ENCODE peak calls at places on chromosome 5, in seven cellular contexts. W is HS-5; G is stomach; D is HT1080; V is lung; M is stimulated activated CD8-positive, alpha-beta memory T cell treated with anti-CD3 and anti-CD28 coated beads, Interleukin-2, amount 100 ng/mL, for 48 hours; H is vagina. B is an unnamed sample.

GRCh38 chr5:150515446-150515845 is 7.5 kb downstream of the NDST1 start:
- DNase-seq in H (no peak), V (no peak), M (no peak), W (peak; percentile 90), G (no peak), D (peak; percentile 58), B (no peak)

GRCh38 chr5:169695919-169696490 is 58.9 kb downstream of the DOCK2 start:
- DNase-seq in V (no peak), W (peak; percentile 99), G (no peak), M (no peak), D (peak; percentile 100), H (no peak), B (no peak)

GRCh38 chr5:135230326-135230925 is 168.6 kb downstream of the MACROH2A1 start:
- DNase-seq in H (no peak), G (no peak), W (no peak), V (peak; percentile 69), D (peak; percentile 51), M (no peak), B (no peak)

GRCh38 chr5:39414429-39414828 is 10.4 kb downstream of the DAB2 start:
- DNase-seq in H (no peak), W (no peak), V (no peak), D (no peak), M (no peak), G (no peak), B (no peak)

GRCh38 chr5:158514353-158514960 is 585.3 kb downstream of the EBF1 start:
- DNase-seq in M (no peak), W (peak; percentile 88), G (no peak), H (no peak), V (no peak), D (peak; percentile 13), B (no peak)

GRCh38 chr5:113264061-113264460 is 170.7 kb downstream of the TSSK1B start:
- DNase-seq in H (no peak), W (no peak), M (no peak), D (no peak), V (no peak), G (no peak), B (no peak)

GRCh38 chr5:90613918-90614504 is 55.4 kb downstream of the ADGRV1 start:
- DNase-seq in H (no peak), V (no peak), G (no peak), W (no peak), M (no peak), D (peak; percentile 50), B (no peak)

GRCh38 chr5:3734621-3735020 is 139.0 kb downstream of the IRX1 start:
- DNase-seq in V (no peak), D (no peak), G (no peak), H (no peak), W (no peak), M (no peak), B (no peak)

GRCh38 chr5:146344155-146345118 is 5.8 kb downstream of the POU4F3 start:
- DNase-seq in W (no peak), G (no peak), H (no peak), M (no peak), V (no peak), D (no peak), B (no peak)

GRCh38 chr5:159133041-159133741 is 33.5 kb upstream of the EBF1 start:
- DNase-seq in W (peak; percentile 67), D (peak; percentile 70), H (no peak), G (no peak), M (no peak), V (no peak), B (no peak)

GRCh38 chr5:143931389-143931984 is 119.5 kb downstream of the HMHB1 start:
- DNase-seq in M (no peak), H (no peak), G (no peak), V (no peak), D (no peak), W (no peak), B (no peak)

GRCh38 chr5:160524827-160525226 is 103.2 kb downstream of the PTTG1 start:
- DNase-seq in H (no peak), M (no peak), D (no peak), W (no peak), V (no peak), G (no peak), B (no peak)

GRCh38 chr5:53256746-53257145 is 147.2 kb upstream of the MOCS2 start:
- DNase-seq in M (no peak), W (no peak), H (no peak), D (peak; percentile 59), V (no peak), G (no peak), B (no peak)

GRCh38 chr5:1153428-1153827 is 41.6 kb upstream of the SLC12A7 start:
- DNase-seq in H (no peak), M (no peak), V (no peak), W (no peak), D (no peak), G (no peak), B (no peak)

GRCh38 chr5:103908327-103909099 is 345.9 kb upstream of the NUDT12 start:
- DNase-seq in G (no peak), M (no peak), D (no peak), W (no peak), V (no peak), H (no peak), B (no peak)

GRCh38 chr5:168364738-168365550 is 73.5 kb downstream of the WWC1 start:
- DNase-seq in M (no peak), D (peak; percentile 56), W (no peak), V (peak; percentile 82), H (no peak), G (peak; percentile 56), B (no peak)

GRCh38 chr5:172647341-172648007 is 6.4 kb downstream of the NEURL1B start:
- DNase-seq in D (no peak), M (no peak), G (no peak), V (no peak), W (no peak), H (no peak), B (no peak)

GRCh38 chr5:173941758-173942401 is 47.1 kb upstream of the C5orf47 start:
- DNase-seq in M (no peak), V (no peak), W (no peak), D (no peak), H (no peak), G (no peak), B (no peak)

GRCh38 chr5:151503999-151504398 is 56.6 kb downstream of the SLC36A1 start:
- DNase-seq in V (no peak), H (no peak), M (no peak), D (no peak), W (no peak), G (no peak), B (no peak)

GRCh38 chr5:89346573-89346972 is 463.6 kb upstream of the MEF2C start:
- DNase-seq in H (no peak), M (no peak), W (no peak), G (no peak), V (no peak), D (peak; percentile 7), B (no peak)

GRCh38 chr5:110333384-110333783 is 393.1 kb downstream of the TMEM232 start:
- DNase-seq in G (no peak), W (no peak), V (no peak), H (no peak), D (peak; percentile 26), M (no peak), B (no peak)

GRCh38 chr5:112165897-112166737 is 253.0 kb downstream of the EPB41L4A start:
- DNase-seq in G (no peak), H (no peak), M (no peak), V (no peak), D (no peak), W (no peak), B (no peak)

GRCh38 chr5:126464959-126465358 is 41.8 kb downstream of the GRAMD2B start:
- DNase-seq in M (no peak), W (no peak), H (no peak), V (no peak), G (peak; percentile 79), D (no peak), B (no peak)

GRCh38 chr5:8842906-8843590 is 702.8 kb downstream of the SEMA5A start:
- DNase-seq in D (peak; percentile 45), G (no peak), V (no peak), M (no peak), W (no peak), H (no peak), B (no peak)

GRCh38 chr5:89277791-89278190 is 394.8 kb upstream of the MEF2C start:
- DNase-seq in W (peak; percentile 54), H (no peak), D (peak; percentile 75), M (no peak), G (no peak), V (no peak), B (no peak)

GRCh38 chr5:9781275-9781674 is 151.1 kb upstream of the TAS2R1 start:
- DNase-seq in M (no peak), H (no peak), V (no peak), D (no peak), G (no peak), W (no peak), B (no peak)

GRCh38 chr5:135210286-135211055 is 176.4 kb upstream of the PITX1 start:
- DNase-seq in G (peak; percentile 18), M (no peak), W (no peak), H (no peak), V (peak; percentile 25), D (peak; percentile 59), B (no peak)